ENCODE peak calls at places on chromosome 19, in seven cellular contexts. Y is uterus, F is upper lobe of left lung, I is IMR-90, E is Peyer's patch, Q is tibial nerve, H is lower leg skin. O is an unnamed sample.
A peak's percentile ranks its signal among the peaks of the same experiment; 100 is the strongest.

GRCh38 chr19:54530866-54531265 is 28.2 kb downstream of the LAIR2 start:
- DNase-seq in Y (no peak), F (no peak), I (no peak), E (no peak), Q (no peak), H (no peak), O (no peak)

GRCh38 chr19:3012522-3013260 is 16.4 kb downstream of the TLE2 start:
- DNase-seq in Y (no peak), F (no peak), I (no peak), E (no peak), Q (no peak), H (no peak), O (no peak)

GRCh38 chr19:2164020-2164988 is 571 bp downstream of the DOT1L start:
- DNase-seq in Y (no peak), F (no peak), I (no peak), E (no peak), Q (peak; percentile 50), H (no peak), O (no peak)

GRCh38 chr19:3932931-3933810 is at the start of gene NMRK2:
- DNase-seq in Y (no peak), F (no peak), I (no peak), E (no peak), Q (no peak), H (no peak), O (no peak)

GRCh38 chr19:13299838-13300237 is 149.6 kb downstream of the IER2 start:
- DNase-seq in Y (no peak), F (no peak), I (no peak), E (no peak), Q (no peak), H (no peak), O (no peak)

GRCh38 chr19:43524922-43525835 is 1.8 kb downstream of the ETHE1 start:
- DNase-seq in Y (peak; percentile 50), F (peak; percentile 91), I (peak; percentile 32), E (peak; percentile 89), Q (peak; percentile 58), H (peak; percentile 69), O (no peak)

GRCh38 chr19:39568604-39569003 is 28.6 kb upstream of the EID2 start:
- DNase-seq in Y (no peak), F (no peak), I (no peak), E (no peak), Q (no peak), H (no peak), O (no peak)

GRCh38 chr19:54439174-54439851 is 9.7 kb upstream of the LENG8 start:
- DNase-seq in Y (no peak), F (no peak), I (no peak), E (peak; percentile 76), Q (peak; percentile 30), H (no peak), O (no peak)

GRCh38 chr19:1451916-1452801 is 2.2 kb downstream of the APC2 start:
- DNase-seq in Y (no peak), F (no peak), I (no peak), E (no peak), Q (no peak), H (no peak), O (no peak)

GRCh38 chr19:52946322-52947310 is 16.1 kb downstream of the ZNF816 start:
- DNase-seq in Y (peak; percentile 42), F (no peak), I (peak; percentile 5), E (peak; percentile 52), Q (no peak), H (no peak), O (no peak)

GRCh38 chr19:58228584-58229254 is at the start of gene ZNF544:
- DNase-seq in Y (peak; percentile 45), F (peak; percentile 83), I (peak; percentile 64), E (peak; percentile 90), Q (peak; percentile 9), H (peak; percentile 28), O (no peak)

GRCh38 chr19:31154021-31154420 is 195.2 kb downstream of the TSHZ3 start:
- DNase-seq in Y (no peak), F (no peak), I (peak; percentile 4), E (no peak), Q (no peak), H (no peak), O (no peak)

GRCh38 chr19:57888107-57888493 is 737 bp downstream of the ZNF814 start:
- DNase-seq in Y (no peak), F (no peak), I (no peak), E (no peak), Q (no peak), H (no peak), O (no peak)

GRCh38 chr19:29293736-29294342 is 80.9 kb upstream of the UQCRFS1 start:
- DNase-seq in Y (no peak), F (peak; percentile 12), I (no peak), E (no peak), Q (no peak), H (no peak), O (no peak)

GRCh38 chr19:28345811-28346210 is 867.1 kb downstream of the UQCRFS1 start:
- DNase-seq in Y (no peak), F (no peak), I (no peak), E (no peak), Q (no peak), H (no peak), O (no peak)

GRCh38 chr19:39498262-39499081 is at the start of gene DLL3:
- DNase-seq in Y (no peak), F (no peak), I (peak; percentile 7), E (no peak), Q (no peak), H (no peak), O (no peak)

GRCh38 chr19:34651747-34652146 is 25.2 kb downstream of the SCGB2B2 start:
- DNase-seq in Y (no peak), F (no peak), I (no peak), E (no peak), Q (no peak), H (no peak), O (no peak)

GRCh38 chr19:40601061-40601973 is at the start of gene LTBP4:
- DNase-seq in Y (peak; percentile 81), F (no peak), I (no peak), E (peak; percentile 72), Q (no peak), H (no peak), O (no peak)
- TF ChIP-seq CTCF in Y (no peak), F (no peak), I (peak; percentile 20), E (no peak), Q (no peak), H (no peak), O (no peak)

GRCh38 chr19:16327131-16327450 is 2.5 kb downstream of the KLF2 start:
- DNase-seq in Y (no peak), F (no peak), I (no peak), E (no peak), Q (no peak), H (no peak), O (no peak)

GRCh38 chr19:16327501-16327900 is 2.9 kb downstream of the KLF2 start:
- DNase-seq in Y (no peak), F (no peak), I (no peak), E (peak; percentile 58), Q (no peak), H (no peak), O (no peak)

GRCh38 chr19:16330368-16330801 is 5.8 kb downstream of the KLF2 start:
- DNase-seq in Y (peak; percentile 75), F (peak; percentile 88), I (peak; percentile 90), E (peak; percentile 93), Q (no peak), H (no peak), O (peak; percentile 57)

GRCh38 chr19:16327911-16328823 is 3.5 kb downstream of the KLF2 start:
- DNase-seq in Y (peak; percentile 93), F (peak; percentile 94), I (peak; percentile 86), E (peak; percentile 85), Q (peak; percentile 92), H (peak; percentile 91), O (no peak)

GRCh38 chr19:16328824-16329482 is 4.3 kb downstream of the KLF2 start:
- DNase-seq in Y (no peak), F (peak; percentile 42), I (peak; percentile 49), E (peak; percentile 62), Q (no peak), H (no peak), O (no peak)
- H3K4me3 ChIP-seq in Y (no peak overlapping the region), F (peak overlapping the region; percentile 70), I (no peak overlapping the region), E (no peak overlapping the region), Q (no peak overlapping the region), H (no peak overlapping the region), O (no peak overlapping the region)

GRCh38 chr19:8158411-8159074 is 9.2 kb upstream of the FBN3 start:
- DNase-seq in Y (peak; percentile 42), F (peak; percentile 65), I (peak; percentile 79), E (peak; percentile 73), Q (peak; percentile 73), H (peak; percentile 38), O (no peak)

GRCh38 chr19:8163781-8164180 is 14.4 kb upstream of the FBN3 start:
- DNase-seq in Y (peak; percentile 20), F (no peak), I (peak; percentile 58), E (no peak), Q (no peak), H (no peak), O (no peak)

GRCh38 chr19:8155318-8155717 is 5.9 kb upstream of the FBN3 start:
- DNase-seq in Y (no peak), F (no peak), I (no peak), E (no peak), Q (no peak), H (no peak), O (no peak)

GRCh38 chr19:8161135-8161646 is 11.8 kb upstream of the FBN3 start:
- DNase-seq in Y (no peak), F (peak; percentile 28), I (no peak), E (no peak), Q (no peak), H (no peak), O (no peak)
- TF ChIP-seq POLR2A in Y (no peak), F (no peak), I (no peak), E (no peak), Q (no peak), H (no peak), O (no peak)

GRCh38 chr19:50652722-50653121 is 3.5 kb downstream of the C19orf81 start:
- DNase-seq in Y (no peak), F (no peak), I (no peak), E (no peak), Q (no peak), H (no peak), O (no peak)

GRCh38 chr19:50649433-50650391 is at the start of gene C19orf81:
- DNase-seq in Y (no peak), F (no peak), I (peak; percentile 6), E (no peak), Q (no peak), H (no peak), O (no peak)

GRCh38 chr19:50648659-50649058 is 586 bp upstream of the C19orf81 start:
- DNase-seq in Y (no peak), F (no peak), I (no peak), E (no peak), Q (no peak), H (no peak), O (no peak)

GRCh38 chr19:50647879-50648615 is 1.2 kb upstream of the C19orf81 start:
- DNase-seq in Y (no peak), F (no peak), I (no peak), E (no peak), Q (no peak), H (no peak), O (no peak)

GRCh38 chr19:50651174-50651573 is 1.9 kb downstream of the C19orf81 start:
- DNase-seq in Y (no peak), F (no peak), I (no peak), E (no peak), Q (no peak), H (no peak), O (no peak)
- TF ChIP-seq CTCF in Y (no peak), F (no peak), I (no peak), E (no peak), Q (no peak), H (no peak), O (no peak)